ENCODE peak calls at places on chromosomes 5 and 9, in seven cellular contexts. J is GM06990, I is fibroblast of the aortic adventitia, Z is iPS-NIHi11, U is NAMALWA, R is endodermal cell, H is erythroblast. C is an unnamed sample.

GRCh38 chr5:37786855-37787254 is 53.0 kb downstream of the GDNF start:
- DNase-seq in J (no peak), Z (no peak), I (peak), R (no peak), U (no peak), H (no peak), C (peak)

GRCh38 chr5:176725521-176725920 is 78.2 kb downstream of the TSPAN17 start:
- DNase-seq in I (no peak), R (no peak), Z (no peak), J (no peak), H (no peak), U (no peak), C (no peak)

GRCh38 chr5:18920966-18921365 is 1067.0 kb downstream of the CDH18 start:
- DNase-seq in U (no peak), J (no peak), Z (no peak), I (no peak), R (no peak), H (no peak), C (no peak)

GRCh38 chr5:40106847-40107246 is 572.9 kb upstream of the PTGER4 start:
- DNase-seq in H (no peak), U (no peak), J (no peak), Z (no peak), R (no peak), I (no peak), C (no peak)

GRCh38 chr5:74581988-74582365 is 58.6 kb downstream of the ENC1 start:
- DNase-seq in J (no peak), I (no peak), Z (no peak), U (no peak), H (no peak), R (no peak), C (no peak)

GRCh38 chr9:93823245-93824072 is 131.7 kb downstream of the BARX1 start:
- DNase-seq in I (no peak), Z (no peak), H (no peak), J (no peak), R (peak), U (no peak), C (no peak)

GRCh38 chr5:135644196-135644766 is 65.5 kb upstream of the CXCL14 start:
- DNase-seq in J (no peak), Z (no peak), R (no peak), H (no peak), U (no peak), I (no peak), C (no peak)

GRCh38 chr9:38229830-38230155 is 160.8 kb upstream of the SHB start:
- DNase-seq in H (no peak), U (no peak), Z (no peak), I (no peak), J (no peak), R (no peak), C (no peak)

GRCh38 chr5:6430418-6431028 is 18.1 kb upstream of the UBE2QL1 start:
- DNase-seq in H (no peak), R (no peak), J (no peak), U (no peak), I (no peak), Z (no peak), C (no peak)

GRCh38 chr9:128523199-128523925 is 18.8 kb downstream of the GLE1 start:
- DNase-seq in R (peak), U (peak), H (no peak), I (peak), Z (peak), J (no peak), C (no peak)

GRCh38 chr9:132948482-132949050 is 4.2 kb upstream of the TSC1 start:
- DNase-seq in Z (no peak), I (no peak), H (no peak), J (no peak), U (no peak), R (peak), C (no peak)

GRCh38 chr9:71249729-71250317 is 128.4 kb upstream of the TRPM3 start:
- DNase-seq in H (peak), J (no peak), R (peak), I (peak), U (peak), Z (peak), C (peak)

GRCh38 chr9:18601956-18602355 is 128.0 kb downstream of the ADAMTSL1 start:
- DNase-seq in Z (no peak), U (no peak), I (peak), J (no peak), H (no peak), R (no peak), C (no peak)

GRCh38 chr5:149727336-149728035 is 2.6 kb upstream of the PPARGC1B start:
- DNase-seq in J (no peak), I (no peak), R (no peak), U (no peak), Z (no peak), H (no peak), C (no peak)

GRCh38 chr9:37897665-37898064 is 6.3 kb downstream of the SLC25A51 start:
- DNase-seq in U (no peak), R (no peak), I (no peak), Z (no peak), H (no peak), J (no peak), C (no peak)

GRCh38 chr9:86664603-86665002 is 282.7 kb downstream of the GAS1 start:
- DNase-seq in R (no peak), H (no peak), J (no peak), U (no peak), Z (no peak), I (no peak), C (no peak)

GRCh38 chr5:140041492-140042421 is 1.3 kb downstream of the NRG2 start:
- DNase-seq in H (no peak), I (peak), R (peak), Z (peak), J (peak), U (no peak), C (no peak)

GRCh38 chr9:137411670-137412380 is 11.1 kb downstream of the EXD3 start:
- DNase-seq in J (peak), Z (peak), R (no peak), U (peak), I (peak), H (peak), C (peak)

GRCh38 chr9:89812556-89813181 is 207.9 kb downstream of the GADD45G start:
- DNase-seq in U (no peak), H (no peak), Z (no peak), I (no peak), R (peak), J (no peak), C (no peak)

GRCh38 chr9:135610290-135611141 is 28.8 kb downstream of the GLT6D1 start:
- DNase-seq in H (no peak), I (no peak), Z (no peak), J (no peak), U (no peak), R (no peak), C (no peak)

GRCh38 chr9:35481347-35481975 is 8.4 kb upstream of the RUSC2 start:
- DNase-seq in Z (peak), J (no peak), I (peak), U (peak), H (peak), R (peak), C (peak)

GRCh38 chr5:172820046-172820767 is 13.8 kb upstream of the ERGIC1 start:
- DNase-seq in J (no peak), I (peak), Z (no peak), H (no peak), R (peak), U (no peak), C (no peak)

GRCh38 chr5:151068189-151068570 is 12.7 kb downstream of the TNIP1 start:
- DNase-seq in U (no peak), Z (no peak), I (no peak), J (no peak), H (no peak), R (no peak), C (no peak)

GRCh38 chr9:123712399-123712798 is 217.5 kb downstream of the DENND1A start:
- DNase-seq in J (no peak), Z (no peak), I (peak), R (no peak), H (no peak), U (no peak), C (no peak)

GRCh38 chr9:32703635-32704034 is 68.2 kb upstream of the TAF1L start:
- DNase-seq in R (peak), Z (peak), I (no peak), H (peak), U (peak), J (no peak), C (no peak)

C was measured in MV-4-11.